ENCODE peak calls at places on chromosomes 11 and 22, in four cellular contexts. One of them, this sample, is unnamed.
A peak's percentile ranks its signal among the peaks of the same experiment; 100 is the strongest.

GRCh38 chr11:28529540-28530410 is 421.6 kb downstream of the METTL15 start:
- DNase-seq in sigmoid colon: no peak
- DNase-seq in suprapubic skin: no peak
- DNase-seq in mesendoderm: peak; percentile 63
- DNase-seq in this sample: peak; percentile 13

GRCh38 chr11:119895981-119896380 is 167.0 kb upstream of the NECTIN1 start:
- DNase-seq in mesendoderm: no peak
- DNase-seq in suprapubic skin: no peak
- DNase-seq in sigmoid colon: no peak
- DNase-seq in this sample: no peak

GRCh38 chr11:85787809-85788805 is 22.8 kb downstream of the SYTL2 start:
- DNase-seq in suprapubic skin: no peak
- DNase-seq in sigmoid colon: no peak
- DNase-seq in mesendoderm: peak; percentile 41
- DNase-seq in this sample: no peak

GRCh38 chr11:112343368-112344039 is 82.8 kb upstream of the PLET1 start:
- DNase-seq in mesendoderm: no peak
- DNase-seq in suprapubic skin: no peak
- DNase-seq in sigmoid colon: no peak
- DNase-seq in this sample: no peak

GRCh38 chr11:116601734-116602636 is 170.8 kb downstream of the BUD13 start:
- DNase-seq in sigmoid colon: peak; percentile 45
- DNase-seq in suprapubic skin: peak; percentile 16
- DNase-seq in mesendoderm: peak; percentile 76
- DNase-seq in this sample: no peak

GRCh38 chr11:75031224-75031753 is 42.6 kb downstream of the NEU3 start:
- DNase-seq in suprapubic skin: no peak
- DNase-seq in mesendoderm: peak; percentile 71
- DNase-seq in sigmoid colon: no peak
- DNase-seq in this sample: no peak

GRCh38 chr22:31177420-31178162 is 17.6 kb downstream of the RNF185 start:
- DNase-seq in suprapubic skin: no peak
- DNase-seq in sigmoid colon: no peak
- DNase-seq in mesendoderm: no peak
- DNase-seq in this sample: no peak

GRCh38 chr11:118002010-118002540 is 15.9 kb downstream of the IL10RA start:
- DNase-seq in suprapubic skin: no peak
- DNase-seq in mesendoderm: no peak
- DNase-seq in sigmoid colon: no peak
- DNase-seq in this sample: no peak

GRCh38 chr22:46089426-46090041 is 60.8 kb upstream of the PPARA start:
- DNase-seq in sigmoid colon: peak; percentile 68
- DNase-seq in mesendoderm: no peak
- DNase-seq in suprapubic skin: peak; percentile 66
- DNase-seq in this sample: no peak

GRCh38 chr11:44789466-44789865 is 62.7 kb downstream of the TSPAN18 start:
- DNase-seq in suprapubic skin: peak; percentile 11
- DNase-seq in mesendoderm: no peak
- DNase-seq in sigmoid colon: no peak
- DNase-seq in this sample: no peak

GRCh38 chr11:76770642-76771445 is 12.3 kb upstream of the TSKU start:
- DNase-seq in sigmoid colon: peak; percentile 90
- DNase-seq in suprapubic skin: peak; percentile 82
- DNase-seq in mesendoderm: peak; percentile 86
- DNase-seq in this sample: no peak

GRCh38 chr22:27135582-27135981 is 478.2 kb downstream of the MIAT start:
- DNase-seq in suprapubic skin: no peak
- DNase-seq in sigmoid colon: no peak
- DNase-seq in mesendoderm: peak; percentile 34
- DNase-seq in this sample: no peak

GRCh38 chr11:27563201-27563600 is 56.6 kb upstream of the LIN7C start:
- DNase-seq in sigmoid colon: no peak
- DNase-seq in mesendoderm: no peak
- DNase-seq in suprapubic skin: no peak
- DNase-seq in this sample: no peak

GRCh38 chr11:15073361-15074205 is at the start of gene CALCB:
- DNase-seq in sigmoid colon: no peak
- DNase-seq in suprapubic skin: no peak
- DNase-seq in mesendoderm: peak; percentile 54
- DNase-seq in this sample: no peak

GRCh38 chr11:65506770-65507485 is 8.1 kb downstream of the MALAT1 start:
- DNase-seq in sigmoid colon: peak; percentile 85
- DNase-seq in mesendoderm: peak; percentile 95
- DNase-seq in suprapubic skin: peak; percentile 62
- DNase-seq in this sample: no peak

GRCh38 chr11:64055077-64055476 is 19.3 kb downstream of the FLRT1 start:
- DNase-seq in mesendoderm: peak; percentile 25
- DNase-seq in sigmoid colon: no peak
- DNase-seq in suprapubic skin: no peak
- DNase-seq in this sample: no peak

GRCh38 chr22:44000123-44000522 is 24.0 kb upstream of the PARVB start:
- DNase-seq in sigmoid colon: no peak
- DNase-seq in suprapubic skin: no peak
- DNase-seq in mesendoderm: no peak
- DNase-seq in this sample: no peak

GRCh38 chr22:43996170-43996980 is 27.7 kb upstream of the PARVB start:
- DNase-seq in suprapubic skin: no peak
- DNase-seq in sigmoid colon: peak; percentile 73
- DNase-seq in mesendoderm: no peak
- DNase-seq in this sample: no peak

GRCh38 chr22:43999378-43999777 is 24.7 kb upstream of the PARVB start:
- DNase-seq in sigmoid colon: no peak
- DNase-seq in suprapubic skin: no peak
- DNase-seq in mesendoderm: no peak
- DNase-seq in this sample: no peak

GRCh38 chr22:43996981-43997265 is 27.2 kb upstream of the PARVB start:
- DNase-seq in sigmoid colon: peak; percentile 46
- DNase-seq in suprapubic skin: no peak
- DNase-seq in mesendoderm: peak; percentile 44
- DNase-seq in this sample: peak; percentile 20

DNA sequence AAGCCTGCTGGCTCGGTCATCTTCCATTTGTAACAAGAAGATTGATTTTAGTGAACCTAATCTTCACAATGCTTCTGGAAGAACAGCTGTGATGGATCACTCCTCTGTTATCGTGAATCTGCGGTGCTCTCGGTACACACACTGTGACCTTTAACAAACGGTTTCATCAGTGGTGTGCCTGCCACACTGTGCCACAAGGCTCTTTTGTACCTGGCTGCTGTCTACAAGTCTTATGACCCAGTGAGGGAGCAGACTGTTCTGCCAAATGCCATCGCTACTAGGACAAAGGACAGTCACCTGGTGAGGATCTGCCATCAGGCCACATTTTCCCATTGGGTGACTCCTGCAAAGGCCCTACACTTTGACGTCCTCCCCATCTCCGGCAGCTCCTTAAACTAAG is 25.2 kb upstream of the PARVB start:
- DNase-seq in suprapubic skin: no peak
- DNase-seq in mesendoderm: no peak
- DNase-seq in sigmoid colon: no peak
- DNase-seq in this sample: no peak
- H3K36me3 ChIP-seq in suprapubic skin: peaks cover 41% of the 10 kb centered on the region
- H3K36me3 ChIP-seq in mesendoderm: no peaks in the 10 kb centered on the region
- H3K36me3 ChIP-seq in sigmoid colon: peaks cover 59% of the 10 kb centered on the region
- H3K36me3 ChIP-seq in this sample: peaks cover 11% of the 10 kb centered on the region

DNA sequence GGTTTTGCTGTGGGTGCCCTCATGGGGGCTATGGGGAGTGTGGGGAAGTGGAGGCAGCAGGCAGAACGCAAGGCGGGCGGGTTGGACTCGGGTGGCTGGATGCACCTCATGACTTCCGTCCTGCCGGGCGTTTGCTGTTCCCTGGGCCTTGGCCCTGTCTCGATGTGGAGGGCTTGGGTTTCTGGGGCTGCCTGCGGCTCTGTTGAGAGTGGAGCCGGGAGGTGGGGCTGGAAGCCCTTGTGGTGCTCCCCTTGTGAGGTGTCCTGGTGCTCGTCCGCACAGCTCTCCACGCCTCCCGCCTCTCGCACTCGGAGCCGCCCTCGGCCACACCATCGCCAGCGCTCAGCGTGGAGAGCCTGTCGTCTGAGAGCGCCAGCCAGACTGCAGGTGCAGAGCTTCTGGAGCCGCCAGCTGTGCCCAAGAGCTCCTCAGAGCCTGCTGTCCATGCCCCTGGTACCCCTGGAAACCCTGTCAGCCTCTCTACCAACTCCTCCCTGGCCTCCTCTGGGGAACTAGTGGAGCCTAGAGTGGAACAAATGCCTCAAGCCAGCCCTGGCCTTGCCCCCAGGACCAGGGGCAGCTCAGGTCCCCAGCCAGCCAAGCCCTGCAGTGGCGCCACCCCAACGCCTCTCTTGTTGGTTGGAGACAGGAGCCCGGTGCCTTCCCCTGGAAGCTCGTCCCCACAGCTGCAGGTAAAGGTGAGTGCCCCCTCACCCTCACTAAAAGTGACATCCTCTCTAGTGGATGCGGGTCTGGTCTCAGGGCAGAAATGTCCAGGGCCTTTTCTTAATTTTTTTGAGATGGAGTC is 21.2 kb downstream of the MICALL1 start:
- DNase-seq in sigmoid colon: no peak
- DNase-seq in suprapubic skin: no peak
- DNase-seq in mesendoderm: no peak
- DNase-seq in this sample: no peak
- H3K36me3 ChIP-seq in sigmoid colon: peaks cover 99% of the 10 kb centered on the region
- H3K36me3 ChIP-seq in suprapubic skin: peaks cover 89% of the 10 kb centered on the region
- H3K36me3 ChIP-seq in mesendoderm: peaks cover 7% of the 10 kb centered on the region
- H3K36me3 ChIP-seq in this sample: peaks cover 15% of the 10 kb centered on the region

DNA sequence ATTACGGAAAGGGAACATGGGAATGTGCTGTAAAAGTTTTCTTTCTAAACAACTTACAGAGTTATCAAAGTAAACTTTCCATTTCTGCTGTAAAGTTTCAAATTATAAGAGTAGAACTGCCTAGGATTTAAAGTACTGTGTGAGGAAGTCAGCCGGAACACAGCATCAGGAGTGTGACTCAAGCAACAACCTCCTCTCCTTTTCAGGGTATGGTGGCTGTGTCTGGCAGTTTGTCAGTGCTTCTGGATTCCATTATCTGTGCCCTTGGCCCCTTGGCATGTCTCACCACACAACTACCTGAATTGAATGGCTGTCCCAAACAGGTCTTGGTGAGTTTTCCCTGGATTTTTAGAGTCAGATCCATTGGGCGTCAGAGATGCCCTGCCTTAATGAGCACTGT is 6.9 kb upstream of the TOM1 start:
- DNase-seq in suprapubic skin: no peak
- DNase-seq in sigmoid colon: no peak
- DNase-seq in mesendoderm: no peak
- DNase-seq in this sample: no peak
- H3K36me3 ChIP-seq in suprapubic skin: peaks cover 58% of the 10 kb centered on the region
- H3K36me3 ChIP-seq in sigmoid colon: peaks cover 76% of the 10 kb centered on the region
- H3K36me3 ChIP-seq in mesendoderm: peaks cover 12% of the 10 kb centered on the region
- H3K36me3 ChIP-seq in this sample: peaks cover 10% of the 10 kb centered on the region

GRCh38 chr11:126479178-126479930 is 123.9 kb downstream of the ST3GAL4 start:
- DNase-seq in mesendoderm: no peak
- DNase-seq in sigmoid colon: no peak
- DNase-seq in suprapubic skin: no peak
- DNase-seq in this sample: no peak

GRCh38 chr11:126476977-126477376 is 121.5 kb downstream of the ST3GAL4 start:
- DNase-seq in sigmoid colon: no peak
- DNase-seq in mesendoderm: no peak
- DNase-seq in suprapubic skin: no peak
- DNase-seq in this sample: no peak

GRCh38 chr11:126476256-126476970 is 120.9 kb downstream of the ST3GAL4 start:
- DNase-seq in sigmoid colon: no peak
- DNase-seq in suprapubic skin: no peak
- DNase-seq in mesendoderm: no peak
- DNase-seq in this sample: no peak

GRCh38 chr11:126478466-126478865 is 123.0 kb downstream of the ST3GAL4 start:
- DNase-seq in mesendoderm: no peak
- DNase-seq in sigmoid colon: no peak
- DNase-seq in suprapubic skin: no peak
- DNase-seq in this sample: no peak

DNA sequence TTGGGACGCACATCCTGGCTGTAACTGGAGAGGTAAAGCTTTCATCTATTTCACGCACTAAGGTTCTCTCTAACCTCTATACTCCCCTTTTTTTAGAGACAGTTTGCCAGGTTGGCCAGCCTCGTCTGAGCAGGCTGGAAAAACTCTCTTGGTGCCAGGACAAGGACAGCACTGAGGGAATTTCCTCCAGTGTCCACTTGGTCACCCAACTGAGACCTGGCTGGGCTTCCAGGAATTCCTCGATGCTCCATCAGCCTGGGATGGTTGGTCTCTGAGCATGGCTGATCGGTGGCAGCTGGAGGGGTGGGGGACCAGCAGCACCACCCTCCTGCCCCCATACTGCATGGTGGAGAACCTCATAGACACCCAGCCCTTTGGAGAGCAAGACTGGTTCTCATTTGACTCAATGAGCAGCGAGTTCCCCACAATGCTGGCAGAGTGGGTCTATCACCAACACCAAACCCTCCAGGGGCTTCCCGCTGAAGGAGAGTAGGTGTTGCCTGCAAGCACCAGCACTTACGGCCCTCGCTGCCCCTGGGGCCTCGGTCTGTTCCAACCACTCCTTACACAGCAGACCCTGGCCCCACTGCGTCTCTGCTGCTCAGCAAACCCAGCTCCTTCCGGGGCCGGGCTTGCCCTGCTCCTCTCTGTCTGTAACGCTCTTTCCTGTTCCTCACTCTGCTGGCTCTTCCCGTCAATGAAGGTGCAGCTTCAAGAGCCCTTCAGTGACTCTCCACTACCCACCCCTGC is 122.2 kb downstream of the ST3GAL4 start:
- DNase-seq in suprapubic skin: no peak
- DNase-seq in mesendoderm: no peak
- DNase-seq in sigmoid colon: no peak
- DNase-seq in this sample: no peak
- H3K36me3 ChIP-seq in suprapubic skin: no peaks in the 10 kb centered on the region
- H3K36me3 ChIP-seq in mesendoderm: no peaks in the 10 kb centered on the region
- H3K36me3 ChIP-seq in sigmoid colon: no peaks in the 10 kb centered on the region
- H3K36me3 ChIP-seq in this sample: no peaks in the 10 kb centered on the region

DNA sequence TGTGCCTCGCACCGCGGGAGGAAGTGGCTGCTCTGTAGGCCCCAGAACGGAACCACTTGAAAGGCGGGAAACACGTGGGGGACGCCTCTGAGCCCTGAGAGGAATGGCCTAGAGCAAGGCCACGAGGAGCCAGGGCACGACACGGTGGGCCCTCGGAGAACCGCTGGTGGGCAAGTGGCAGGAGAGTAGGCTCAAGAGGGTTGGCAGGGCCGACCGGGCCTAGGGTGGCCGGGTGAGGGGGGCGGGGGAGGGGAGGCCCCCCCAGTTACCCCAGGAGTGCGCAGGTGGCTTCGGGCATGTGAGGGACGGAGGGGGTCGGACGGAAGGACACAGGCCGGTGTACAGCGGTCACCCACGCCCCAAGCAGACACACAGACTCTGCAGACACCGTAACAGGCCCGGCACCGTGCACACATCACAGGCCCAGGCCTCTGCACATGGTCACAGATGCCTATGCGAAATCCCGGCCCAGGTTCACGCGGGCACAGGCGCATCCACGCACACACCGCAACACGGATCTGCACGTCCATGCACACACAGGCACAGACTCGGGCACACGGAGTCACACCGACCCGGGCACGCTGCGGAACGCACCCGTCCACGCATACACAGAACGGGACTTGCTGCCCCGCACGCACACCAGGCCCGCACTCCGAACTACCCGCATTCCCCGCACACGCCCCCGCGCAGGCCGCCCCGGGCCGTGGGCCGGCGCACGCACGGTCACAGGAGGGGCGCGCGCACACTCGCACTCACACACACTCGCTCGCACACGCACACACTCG is at the start of gene MGAT3:
- DNase-seq in suprapubic skin: no peak
- DNase-seq in mesendoderm: no peak
- DNase-seq in sigmoid colon: no peak
- DNase-seq in this sample: no peak
- H3K36me3 ChIP-seq in suprapubic skin: no peaks in the 10 kb centered on the region
- H3K36me3 ChIP-seq in mesendoderm: no peaks in the 10 kb centered on the region
- H3K36me3 ChIP-seq in sigmoid colon: no peaks in the 10 kb centered on the region
- H3K36me3 ChIP-seq in this sample: no peaks in the 10 kb centered on the region

GRCh38 chr11:68564261-68564660 is 103.7 kb downstream of the PPP6R3 start:
- DNase-seq in sigmoid colon: no peak
- DNase-seq in mesendoderm: no peak
- DNase-seq in suprapubic skin: no peak
- DNase-seq in this sample: no peak
- H3K36me3 ChIP-seq in sigmoid colon: peaks cover 84% of the 10 kb centered on the region
- H3K36me3 ChIP-seq in mesendoderm: peaks cover 3% of the 10 kb centered on the region
- H3K36me3 ChIP-seq in suprapubic skin: peaks cover 76% of the 10 kb centered on the region
- H3K36me3 ChIP-seq in this sample: peaks cover 8% of the 10 kb centered on the region

This sample was measured in iPS DF 6.9.